ENCODE peak calls at places on chromosomes 3 and 15, in nine cellular contexts. D is NCI-H1417, H is HTR-8/SVneo, G is NCI-H82, S is NCI-H1092 treated with DMSO at 0.1 percent for 48 hours, L is SHP77 treated with DMSO at 0.1 percent for 48 hours, J is pancreas, R is NCI-H226, Z is amygdala. B is an unnamed sample.
A peak's percentile ranks its signal among the peaks of the same experiment; 100 is the strongest.

GRCh38 chr15:64774556-64775523 is 549 bp downstream of the RBPMS2 start:
- DNase-seq in D (peak; percentile 47), H (no peak), G (peak; percentile 27), S (no peak), L (no peak), J (peak; percentile 35), R (no peak), Z (no peak), B (peak; percentile 34)

GRCh38 chr15:91515188-91515754 is 338.2 kb upstream of the SLCO3A1 start:
- DNase-seq in D (no peak), H (no peak), G (no peak), S (no peak), L (no peak), J (no peak), R (peak; percentile 78), Z (no peak), B (no peak)

GRCh38 chr3:11212301-11212613 is 58.0 kb downstream of the HRH1 start:
- DNase-seq in D (no peak), H (peak; percentile 69), G (no peak), S (no peak), L (no peak), J (no peak), R (no peak), Z (no peak), B (peak; percentile 16)

GRCh38 chr15:92930776-92931175 is 30.7 kb downstream of the CHD2 start:
- DNase-seq in D (no peak), H (peak; percentile 64), G (peak; percentile 45), S (no peak), L (no peak), J (no peak), R (peak; percentile 87), Z (no peak), B (peak; percentile 50)

GRCh38 chr3:130263708-130264107 is 81.8 kb upstream of the COL6A5 start:
- DNase-seq in D (no peak), H (no peak), G (no peak), S (no peak), L (no peak), J (no peak), R (no peak), Z (no peak), B (no peak)

GRCh38 chr3:24678441-24678865 is 183.8 kb upstream of the THRB start:
- DNase-seq in D (no peak), H (peak; percentile 61), G (no peak), S (no peak), L (no peak), J (no peak), R (peak; percentile 93), Z (no peak), B (peak; percentile 56)

GRCh38 chr3:143442761-143443477 is 323.3 kb downstream of the CHST2 start:
- DNase-seq in D (no peak), H (no peak), G (no peak), S (no peak), L (no peak), J (no peak), R (no peak), Z (no peak), B (no peak)

GRCh38 chr3:157958471-157958870 is 147.7 kb downstream of the SHOX2 start:
- DNase-seq in D (peak; percentile 19), H (no peak), G (peak; percentile 98), S (no peak), L (no peak), J (no peak), R (no peak), Z (no peak), B (no peak)

GRCh38 chr3:182484184-182484583 is 309.1 kb upstream of the ATP11B start:
- DNase-seq in D (no peak), H (no peak), G (no peak), S (no peak), L (no peak), J (no peak), R (no peak), Z (no peak), B (no peak)

GRCh38 chr3:156207802-156208685 is 87.7 kb downstream of the KCNAB1 start:
- DNase-seq in D (no peak), H (no peak), G (no peak), S (no peak), L (no peak), J (no peak), R (no peak), Z (no peak), B (no peak)

GRCh38 chr15:70271422-70272088 is 173.8 kb upstream of the TLE3 start:
- DNase-seq in D (peak; percentile 51), H (peak; percentile 88), G (no peak), S (no peak), L (no peak), J (no peak), R (peak; percentile 91), Z (no peak), B (peak; percentile 79)